ENCODE peak calls at places on chromosomes 2 and 18, in nine cellular contexts. A is stomach; Y is glutamatergic neuron; Z is CD4-positive, alpha-beta T cell; T is hepatocyte; W is cardiac fibroblast; F is WTC11; P is MCF 10A; K is endothelial cell. O is an unnamed sample.

GRCh38 chr2:65880451-65880850 is 448.1 kb upstream of the SPRED2 start:
- DNase-seq in A (no peak), T (no peak), Y (no peak), K (no peak), W (no peak), P (no peak), F (no peak), Z (no peak), O (no peak)

GRCh38 chr2:227805578-227805977 is 8.1 kb upstream of the CCL20 start:
- DNase-seq in K (no peak), F (no peak), Y (no peak), T (no peak), W (no peak), P (peak), Z (peak), A (no peak), O (no peak)

GRCh38 chr18:80192653-80193385 is 54.5 kb downstream of the PARD6G start:
- DNase-seq in P (no peak), F (no peak), A (no peak), W (no peak), K (no peak), Z (no peak), Y (no peak), T (no peak), O (no peak)

GRCh38 chr2:223725494-223725893 is 111.9 kb downstream of the AP1S3 start:
- DNase-seq in T (peak), F (peak), A (peak), P (peak), Z (no peak), Y (peak), W (peak), K (peak), O (no peak)

GRCh38 chr18:48629730-48630324 is 91.0 kb downstream of the CTIF start:
- DNase-seq in A (no peak), Y (peak), Z (no peak), W (peak), T (peak), P (peak), K (no peak), F (no peak), O (no peak)

GRCh38 chr2:172640389-172640788 is 84.5 kb downstream of the PDK1 start:
- DNase-seq in Y (no peak), W (no peak), T (no peak), P (no peak), Z (no peak), K (no peak), A (no peak), F (no peak), O (no peak)

GRCh38 chr2:132668189-132668833 is 1.7 kb downstream of the LYPD1 start:
- DNase-seq in K (peak), Z (no peak), T (peak), P (no peak), Y (peak), A (no peak), W (no peak), F (peak), O (peak)

GRCh38 chr18:12328179-12328823 is 20.3 kb downstream of the TUBB6 start:
- DNase-seq in F (no peak), A (no peak), K (no peak), Y (no peak), P (no peak), T (no peak), W (no peak), Z (no peak), O (no peak)

GRCh38 chr2:101112772-101113157 is 38.4 kb downstream of the TBC1D8 start:
- DNase-seq in Y (no peak), T (no peak), K (no peak), P (no peak), F (no peak), W (no peak), Z (no peak), A (no peak), O (no peak)

GRCh38 chr2:96926236-96926635 is 56.4 kb upstream of the SEMA4C start:
- DNase-seq in F (no peak), K (no peak), Z (no peak), A (no peak), P (no peak), T (no peak), Y (no peak), W (no peak), O (no peak)

GRCh38 chr2:238483656-238484055 is 56.9 kb downstream of the ASB1 start:
- DNase-seq in K (no peak), F (no peak), Z (no peak), Y (no peak), P (no peak), W (no peak), A (no peak), T (no peak), O (no peak)

GRCh38 chr2:224042191-224042696 is 3.2 kb upstream of the SERPINE2 start:
- DNase-seq in P (no peak), A (no peak), T (peak), Z (no peak), Y (no peak), K (no peak), F (no peak), W (peak), O (no peak)

GRCh38 chr2:39547811-39548719 is 111.0 kb upstream of the MAP4K3 start:
- DNase-seq in F (no peak), P (peak), Z (no peak), T (no peak), A (no peak), W (no peak), Y (no peak), K (no peak), O (no peak)

GRCh38 chr2:217707116-217707742 is 295.6 kb downstream of the TNS1 start:
- DNase-seq in A (no peak), W (peak), F (no peak), T (no peak), Z (no peak), Y (no peak), P (peak), K (no peak), O (no peak)

GRCh38 chr2:241632478-241633325 is 4.3 kb downstream of the THAP4 start:
- DNase-seq in Y (no peak), Z (no peak), T (no peak), W (no peak), A (no peak), P (no peak), K (no peak), F (no peak), O (no peak)

GRCh38 chr2:457792-458430 is 170.0 kb upstream of the ALKAL2 start:
- DNase-seq in F (no peak), T (no peak), A (no peak), Y (no peak), W (no peak), Z (no peak), P (no peak), K (no peak), O (no peak)

GRCh38 chr2:121721926-121722325 is 14.7 kb downstream of the NIFK start:
- DNase-seq in Y (no peak), T (no peak), A (no peak), W (peak), P (peak), F (no peak), Z (no peak), K (no peak), O (no peak)

GRCh38 chr2:36352024-36352398 is 3.6 kb upstream of the CRIM1 start:
- DNase-seq in P (peak), W (peak), Y (no peak), A (no peak), T (peak), Z (no peak), K (no peak), F (no peak), O (no peak)

GRCh38 chr2:96144481-96145027 is 686 bp downstream of the DUSP2 start:
- DNase-seq in Y (no peak), K (no peak), F (peak), P (peak), W (no peak), Z (peak), A (no peak), T (no peak), O (no peak)

GRCh38 chr18:72174972-72175649 is 369.0 kb downstream of the CBLN2 start:
- DNase-seq in Z (no peak), P (peak), W (no peak), A (no peak), F (no peak), Y (no peak), K (no peak), T (no peak), O (no peak)

GRCh38 chr2:23509593-23510295 is 124.8 kb downstream of the KLHL29 start:
- DNase-seq in P (no peak), K (no peak), Z (no peak), A (no peak), W (no peak), Y (no peak), T (no peak), F (no peak), O (no peak)

GRCh38 chr2:11681722-11682589 is 12.0 kb upstream of the NTSR2 start:
- DNase-seq in Y (peak), F (peak), Z (peak), P (peak), A (peak), W (no peak), K (peak), T (peak), O (peak)

GRCh38 chr18:27808678-27809077 is 368.3 kb downstream of the CDH2 start:
- DNase-seq in W (no peak), K (no peak), Z (no peak), F (no peak), A (no peak), Y (no peak), T (no peak), P (no peak), O (no peak)

GRCh38 chr18:37566479-37567060 is 972 bp upstream of the CELF4 start:
- DNase-seq in T (no peak), P (no peak), F (no peak), A (no peak), K (no peak), Y (peak), Z (no peak), W (no peak), O (peak)

GRCh38 chr2:8681786-8682692 is at the start of gene ID2:
- DNase-seq in F (peak), Z (peak), K (peak), A (peak), Y (peak), P (peak), T (peak), W (peak), O (peak)

GRCh38 chr2:63425606-63426005 is 162.7 kb downstream of the WDPCP start:
- DNase-seq in T (no peak), A (no peak), Z (no peak), W (peak), P (no peak), F (no peak), Y (no peak), K (no peak), O (no peak)

GRCh38 chr18:8974279-8974678 is 128.2 kb upstream of the NDUFV2 start:
- DNase-seq in F (no peak), Z (no peak), A (no peak), K (no peak), P (no peak), Y (no peak), W (no peak), T (no peak), O (no peak)

GRCh38 chr2:20675701-20676352 is 8.9 kb downstream of the GDF7 start:
- DNase-seq in W (no peak), Z (no peak), K (no peak), F (peak), A (peak), P (peak), Y (no peak), T (peak), O (no peak)

GRCh38 chr2:161219213-161219612 is 59.0 kb downstream of the TANK start:
- DNase-seq in A (no peak), T (no peak), Z (no peak), K (no peak), P (no peak), W (no peak), Y (no peak), F (no peak), O (no peak)

GRCh38 chr2:231926761-231927565 is 767 bp upstream of the NPPC start:
- DNase-seq in Y (no peak), K (no peak), F (peak), W (peak), A (no peak), T (no peak), P (no peak), Z (no peak), O (no peak)

GRCh38 chr18:11177382-11177781 is 28.0 kb upstream of the PIEZO2 start:
- DNase-seq in A (no peak), W (no peak), Y (no peak), F (no peak), T (no peak), P (no peak), Z (no peak), K (no peak), O (no peak)

GRCh38 chr2:239193426-239193825 is 207.4 kb downstream of the HDAC4 start:
- DNase-seq in P (no peak), W (no peak), A (peak), K (no peak), F (no peak), T (no peak), Y (peak), Z (no peak), O (peak)

GRCh38 chr2:64052468-64053241 is 33.4 kb upstream of the VPS54 start:
- DNase-seq in F (no peak), P (no peak), T (no peak), K (peak), A (no peak), Y (no peak), W (peak), Z (no peak), O (no peak)

GRCh38 chr18:59516356-59517155 is 157.5 kb upstream of the LMAN1 start:
- DNase-seq in K (peak), Z (no peak), A (no peak), T (peak), P (peak), Y (no peak), F (no peak), W (peak), O (no peak)

GRCh38 chr2:217919781-217920351 is 82.9 kb downstream of the TNS1 start:
- DNase-seq in Z (no peak), K (no peak), T (no peak), P (no peak), F (no peak), W (peak), Y (no peak), A (no peak), O (no peak)

GRCh38 chr2:106638043-106638442 is 150.9 kb downstream of the CD8B2 start:
- DNase-seq in F (no peak), T (peak), A (no peak), P (no peak), Z (no peak), K (no peak), W (peak), Y (no peak), O (no peak)

GRCh38 chr2:19547321-19547720 is 188.9 kb upstream of the OSR1 start:
- DNase-seq in T (no peak), Y (no peak), K (no peak), Z (no peak), A (no peak), W (no peak), P (no peak), F (no peak), O (no peak)

GRCh38 chr2:58460670-58461069 is 219.5 kb upstream of the FANCL start:
- DNase-seq in A (no peak), F (no peak), Y (no peak), P (no peak), Z (no peak), K (no peak), W (no peak), T (no peak), O (no peak)

GRCh38 chr18:79071037-79071960 is 2.1 kb downstream of the ATP9B start:
- DNase-seq in Z (no peak), W (no peak), T (no peak), Y (no peak), A (no peak), P (no peak), F (no peak), K (no peak), O (no peak)

DNA sequence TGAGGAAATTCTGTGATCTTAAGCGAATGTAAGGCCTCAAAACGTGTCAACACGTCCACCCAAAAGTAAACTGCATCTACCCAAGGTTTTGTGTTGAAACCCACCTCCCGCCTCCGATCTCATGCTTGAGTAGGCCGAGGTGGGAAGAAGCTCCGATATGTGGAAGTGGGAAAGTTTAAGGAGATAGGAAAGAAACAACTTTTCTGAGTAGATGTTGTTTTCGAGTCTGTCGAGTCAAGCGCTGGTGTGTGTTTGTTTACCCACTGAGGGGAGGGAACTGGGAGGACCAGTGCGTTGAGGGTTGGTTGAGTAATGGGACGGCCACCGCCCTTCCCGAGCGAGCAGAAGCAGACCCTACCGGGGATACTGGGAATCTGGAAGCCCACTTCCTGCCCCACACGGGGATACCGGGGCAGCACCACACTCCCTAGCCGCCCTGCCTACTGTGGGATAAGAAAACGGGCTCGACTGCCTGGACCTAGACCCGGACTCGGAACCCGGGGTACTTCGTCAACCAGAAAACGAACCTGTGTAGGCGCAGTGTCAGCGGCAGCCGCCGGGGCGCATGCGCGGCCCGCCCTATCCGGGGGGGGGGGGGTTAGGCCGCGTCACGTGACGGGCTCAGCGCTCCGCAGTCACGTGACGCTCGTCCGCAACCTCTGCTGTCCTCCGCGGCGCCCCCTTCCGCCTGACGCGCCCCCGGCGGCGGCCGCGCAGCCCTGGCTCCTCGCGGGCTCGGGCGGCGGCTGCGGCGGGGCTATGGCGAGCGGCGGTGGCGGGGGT is at the start of gene RETREG2:
- DNase-seq in Y (peak), K (peak), F (peak), T (peak), W (peak), Z (peak), P (peak), A (peak), O (peak)
- TF ChIP-seq CTCF in Y (peak), K (peak), F (no peak), T (peak), W (no peak), Z (no peak), P (peak), A (no peak), O (peak)

GRCh38 chr18:54267688-54268087 is 1.6 kb upstream of the POLI start:
- DNase-seq in K (no peak), Y (no peak), Z (no peak), A (no peak), T (no peak), F (no peak), W (no peak), P (no peak), O (no peak)

GRCh38 chr18:54269924-54270844 is 867 bp downstream of the POLI start:
- DNase-seq in K (peak), Z (peak), P (peak), Y (no peak), T (peak), W (peak), A (peak), F (peak), O (peak)
- TF ChIP-seq CTCF in K (peak), Z (peak), P (peak), Y (peak), T (peak), W (peak), A (no peak), F (peak), O (peak)

GRCh38 chr18:50194623-50195532 is at the start of gene MYO5B:
- DNase-seq in Z (peak), A (peak), K (peak), F (peak), W (no peak), T (peak), P (peak), Y (peak), O (peak)
- TF ChIP-seq CTCF in Z (no peak), A (no peak), K (peak), F (peak), W (no peak), T (peak), P (peak), Y (peak), O (peak)

GRCh38 chr2:240238201-240238600 is 97.7 kb upstream of the OTOS start:
- DNase-seq in A (no peak), Z (no peak), Y (no peak), K (no peak), T (no peak), P (no peak), W (no peak), F (no peak), O (no peak)

GRCh38 chr2:240238786-240239185 is 98.3 kb upstream of the OTOS start:
- DNase-seq in T (no peak), Z (no peak), K (no peak), A (peak), F (no peak), Y (no peak), P (no peak), W (no peak), O (peak)

GRCh38 chr2:240240781-240241180 is 100.3 kb upstream of the OTOS start:
- DNase-seq in P (no peak), T (no peak), Z (no peak), W (no peak), F (no peak), Y (no peak), A (no peak), K (no peak), O (no peak)

GRCh38 chr2:240240017-240240416 is 99.6 kb upstream of the OTOS start:
- DNase-seq in T (no peak), Y (no peak), K (no peak), P (no peak), A (no peak), F (no peak), W (no peak), Z (no peak), O (no peak)

DNA sequence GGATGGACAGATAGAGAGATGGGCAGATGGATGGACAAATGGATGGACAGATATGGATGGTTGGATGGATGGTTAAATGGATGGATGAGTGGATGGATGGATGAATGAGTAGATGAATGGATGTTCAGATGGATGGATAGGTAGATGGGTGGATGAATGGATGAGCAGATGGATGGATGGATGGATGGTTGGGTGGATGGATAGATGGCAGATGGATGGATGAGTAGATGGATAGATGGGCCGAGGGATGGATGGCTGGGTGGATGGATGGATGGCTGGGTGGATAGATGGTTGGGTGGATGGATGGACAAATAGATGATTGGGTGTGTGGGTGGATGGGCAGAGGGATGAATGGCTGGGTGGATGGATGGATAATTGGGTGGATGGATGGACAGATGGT is 98.9 kb upstream of the OTOS start:
- DNase-seq in P (no peak), F (no peak), Y (no peak), T (no peak), K (no peak), Z (no peak), A (peak), W (no peak), O (no peak)
- TF ChIP-seq CTCF in P (no peak), F (no peak), Y (no peak), T (no peak), K (no peak), Z (no peak), A (no peak), W (no peak), O (no peak)

DNA sequence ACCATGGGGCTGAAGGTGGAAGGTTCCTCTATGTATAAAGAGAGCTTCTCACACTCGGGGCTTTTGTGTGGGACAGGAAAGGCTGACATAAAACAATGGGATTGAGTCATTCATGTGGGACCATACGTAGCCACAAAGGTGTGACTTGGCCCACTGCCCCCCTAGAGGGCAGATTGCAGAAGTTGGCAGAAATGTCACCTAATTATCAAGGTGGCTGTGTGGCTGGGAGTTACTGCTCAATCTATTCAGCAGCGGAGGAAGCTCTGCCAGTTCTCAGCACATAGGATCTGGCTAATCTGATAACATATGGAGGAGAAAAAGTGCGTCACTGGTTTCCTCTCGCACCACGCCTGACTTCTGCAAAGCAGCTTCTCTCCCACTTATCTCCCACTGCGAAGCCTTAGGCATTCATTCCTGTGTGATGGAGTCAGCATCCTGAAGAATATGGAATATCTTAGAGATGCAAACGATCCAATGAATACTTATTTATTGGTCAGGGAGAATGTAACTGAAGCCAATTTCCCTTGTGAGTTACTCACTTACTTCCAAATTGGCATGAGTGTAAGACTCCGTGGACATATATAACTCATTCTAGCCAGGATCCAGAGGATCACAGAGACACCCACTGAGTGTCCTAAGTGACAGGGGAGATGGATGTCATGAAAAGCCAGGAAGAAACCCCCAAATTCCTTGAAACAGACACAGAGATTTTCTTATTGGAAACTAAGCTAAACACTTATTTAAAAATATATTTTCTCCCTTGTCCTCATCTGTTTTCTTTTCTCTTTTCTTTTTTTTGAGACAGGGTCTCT is 344.8 kb downstream of the TGIF1 start:
- DNase-seq in Z (no peak), A (peak), P (peak), K (no peak), T (peak), Y (no peak), W (peak), F (no peak), O (no peak)
- TF ChIP-seq CTCF in Z (no peak), A (no peak), P (no peak), K (no peak), T (no peak), Y (no peak), W (no peak), F (no peak), O (no peak)